ENCODE peak calls at places on chromosomes 16 and 17, in seven cellular contexts. One of them, this sample, is unnamed.

GRCh38 chr16:19005561-19006445 is 22.1 kb downstream of the TMC7 start:
- DNase-seq in ovary: no peak
- DNase-seq in cardiac muscle cell: no peak
- DNase-seq in NB4: no peak
- DNase-seq in hepatocyte: no peak
- DNase-seq in brain microvascular endothelial cell: peak
- DNase-seq in foreskin fibroblast: peak
- DNase-seq in this sample: no peak

GRCh38 chr17:7851438-7852261 is 3.2 kb upstream of the TMEM88 start:
- DNase-seq in ovary: peak
- DNase-seq in cardiac muscle cell: peak
- DNase-seq in NB4: peak
- DNase-seq in hepatocyte: peak
- DNase-seq in brain microvascular endothelial cell: peak
- DNase-seq in foreskin fibroblast: peak
- DNase-seq in this sample: no peak

GRCh38 chr16:396605-397004 is 394 bp upstream of the NME4 start:
- DNase-seq in ovary: peak
- DNase-seq in cardiac muscle cell: peak
- DNase-seq in NB4: peak
- DNase-seq in hepatocyte: peak
- DNase-seq in brain microvascular endothelial cell: peak
- DNase-seq in foreskin fibroblast: peak
- DNase-seq in this sample: no peak

GRCh38 chr17:16467886-16468285 is 24.1 kb downstream of the LRRC75A start:
- DNase-seq in ovary: no peak
- DNase-seq in cardiac muscle cell: no peak
- DNase-seq in NB4: no peak
- DNase-seq in hepatocyte: no peak
- DNase-seq in brain microvascular endothelial cell: no peak
- DNase-seq in foreskin fibroblast: no peak
- DNase-seq in this sample: no peak

GRCh38 chr17:60645918-60646523 is 31.6 kb upstream of the BCAS3 start:
- DNase-seq in ovary: no peak
- DNase-seq in cardiac muscle cell: no peak
- DNase-seq in NB4: no peak
- DNase-seq in hepatocyte: no peak
- DNase-seq in brain microvascular endothelial cell: no peak
- DNase-seq in foreskin fibroblast: no peak
- DNase-seq in this sample: no peak

GRCh38 chr16:47503936-47504335 is 42.8 kb downstream of the PHKB start:
- DNase-seq in ovary: no peak
- DNase-seq in cardiac muscle cell: no peak
- DNase-seq in NB4: peak
- DNase-seq in hepatocyte: no peak
- DNase-seq in brain microvascular endothelial cell: peak
- DNase-seq in foreskin fibroblast: peak
- DNase-seq in this sample: no peak

GRCh38 chr16:78140818-78141466 is 41.5 kb downstream of the WWOX start:
- DNase-seq in ovary: no peak
- DNase-seq in cardiac muscle cell: no peak
- DNase-seq in NB4: no peak
- DNase-seq in hepatocyte: no peak
- DNase-seq in brain microvascular endothelial cell: no peak
- DNase-seq in foreskin fibroblast: no peak
- DNase-seq in this sample: no peak

GRCh38 chr16:30367349-30368009 is 2.8 kb downstream of the TBC1D10B start:
- DNase-seq in ovary: no peak
- DNase-seq in cardiac muscle cell: no peak
- DNase-seq in NB4: no peak
- DNase-seq in hepatocyte: peak
- DNase-seq in brain microvascular endothelial cell: no peak
- DNase-seq in foreskin fibroblast: no peak
- DNase-seq in this sample: no peak

GRCh38 chr16:20880867-20881866 is 19.0 kb downstream of the DCUN1D3 start:
- DNase-seq in ovary: no peak
- DNase-seq in cardiac muscle cell: no peak
- DNase-seq in NB4: no peak
- DNase-seq in hepatocyte: no peak
- DNase-seq in brain microvascular endothelial cell: no peak
- DNase-seq in foreskin fibroblast: no peak
- DNase-seq in this sample: no peak

GRCh38 chr17:74085434-74085833 is 118.0 kb upstream of the RPL38 start:
- DNase-seq in ovary: no peak
- DNase-seq in cardiac muscle cell: no peak
- DNase-seq in NB4: peak
- DNase-seq in hepatocyte: no peak
- DNase-seq in brain microvascular endothelial cell: no peak
- DNase-seq in foreskin fibroblast: no peak
- DNase-seq in this sample: no peak

GRCh38 chr17:74623693-74624093 is at the start of gene CD300E:
- DNase-seq in ovary: no peak
- DNase-seq in cardiac muscle cell: no peak
- DNase-seq in NB4: no peak
- DNase-seq in hepatocyte: no peak
- DNase-seq in brain microvascular endothelial cell: no peak
- DNase-seq in foreskin fibroblast: no peak
- DNase-seq in this sample: no peak

GRCh38 chr17:78568494-78569115 is 8.6 kb downstream of the DNAH17 start:
- DNase-seq in ovary: no peak
- DNase-seq in cardiac muscle cell: no peak
- DNase-seq in NB4: peak
- DNase-seq in hepatocyte: peak
- DNase-seq in brain microvascular endothelial cell: no peak
- DNase-seq in foreskin fibroblast: no peak
- DNase-seq in this sample: no peak

GRCh38 chr16:66984902-66985311 is 3.5 kb upstream of the CES4A start:
- DNase-seq in ovary: no peak
- DNase-seq in cardiac muscle cell: no peak
- DNase-seq in NB4: no peak
- DNase-seq in hepatocyte: no peak
- DNase-seq in brain microvascular endothelial cell: no peak
- DNase-seq in foreskin fibroblast: no peak
- DNase-seq in this sample: no peak

DNA sequence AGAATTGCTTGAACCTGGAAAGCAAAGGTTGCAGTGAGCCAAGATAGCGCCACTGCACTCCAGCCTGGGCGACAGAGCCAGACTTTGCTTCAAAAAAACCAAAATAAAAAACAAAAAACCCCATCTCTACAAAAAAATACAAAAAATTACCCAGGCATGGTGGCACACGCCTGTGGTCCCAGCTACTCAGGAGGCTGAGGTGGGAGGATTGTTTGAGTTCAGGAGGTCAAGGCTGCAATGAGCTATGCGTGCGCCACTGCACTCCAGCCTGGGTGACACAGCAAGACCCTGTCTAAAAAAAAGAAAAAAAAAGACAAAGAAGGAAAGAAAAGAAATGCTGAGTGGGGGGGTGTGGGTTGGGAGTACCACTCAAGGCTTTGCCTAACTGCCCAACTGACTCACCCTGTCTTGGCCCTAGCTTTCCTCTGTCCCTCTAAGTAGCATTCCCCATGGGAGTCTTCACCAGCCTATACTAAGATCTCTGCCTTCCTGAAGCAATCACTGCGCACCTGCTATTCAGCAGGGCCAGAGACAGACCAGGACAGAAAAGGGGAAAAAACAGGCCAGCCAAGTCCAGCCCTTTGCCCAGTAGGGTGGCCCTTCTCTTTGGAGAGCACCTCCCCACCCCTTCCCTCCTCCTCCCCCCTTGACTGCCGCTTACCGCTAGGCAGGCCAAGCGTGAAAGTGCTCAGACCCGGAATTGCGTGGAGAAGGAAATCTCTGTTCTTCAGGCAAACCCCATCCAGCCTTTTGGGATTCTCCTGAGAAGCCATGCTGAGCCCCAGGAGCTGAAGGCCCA is 45.8 kb downstream of the RTN4RL1 start:
- DNase-seq in ovary: no peak
- DNase-seq in cardiac muscle cell: no peak
- DNase-seq in NB4: no peak
- DNase-seq in hepatocyte: no peak
- DNase-seq in brain microvascular endothelial cell: no peak
- DNase-seq in foreskin fibroblast: no peak
- DNase-seq in this sample: no peak
- H3K4me3 ChIP-seq in ovary: no peak
- H3K4me3 ChIP-seq in cardiac muscle cell: no peak
- H3K4me3 ChIP-seq in NB4: no peak
- H3K4me3 ChIP-seq in hepatocyte: no peak
- H3K4me3 ChIP-seq in brain microvascular endothelial cell: no peak
- H3K4me3 ChIP-seq in foreskin fibroblast: no peak
- H3K4me3 ChIP-seq in this sample: no peak

GRCh38 chr16:89974860-89975259 is 26.3 kb downstream of the DEF8 start:
- DNase-seq in ovary: no peak
- DNase-seq in cardiac muscle cell: no peak
- DNase-seq in NB4: no peak
- DNase-seq in hepatocyte: no peak
- DNase-seq in brain microvascular endothelial cell: no peak
- DNase-seq in foreskin fibroblast: no peak
- DNase-seq in this sample: no peak

GRCh38 chr16:89973654-89974335 is 25.2 kb downstream of the DEF8 start:
- DNase-seq in ovary: no peak
- DNase-seq in cardiac muscle cell: no peak
- DNase-seq in NB4: no peak
- DNase-seq in hepatocyte: peak
- DNase-seq in brain microvascular endothelial cell: no peak
- DNase-seq in foreskin fibroblast: no peak
- DNase-seq in this sample: no peak

GRCh38 chr16:89973235-89973634 is 24.7 kb downstream of the DEF8 start:
- DNase-seq in ovary: no peak
- DNase-seq in cardiac muscle cell: no peak
- DNase-seq in NB4: no peak
- DNase-seq in hepatocyte: no peak
- DNase-seq in brain microvascular endothelial cell: no peak
- DNase-seq in foreskin fibroblast: no peak
- DNase-seq in this sample: no peak

GRCh38 chr16:89971495-89972243 is 23.1 kb downstream of the DEF8 start:
- DNase-seq in ovary: no peak
- DNase-seq in cardiac muscle cell: no peak
- DNase-seq in NB4: no peak
- DNase-seq in hepatocyte: no peak
- DNase-seq in brain microvascular endothelial cell: no peak
- DNase-seq in foreskin fibroblast: peak
- DNase-seq in this sample: no peak

DNA sequence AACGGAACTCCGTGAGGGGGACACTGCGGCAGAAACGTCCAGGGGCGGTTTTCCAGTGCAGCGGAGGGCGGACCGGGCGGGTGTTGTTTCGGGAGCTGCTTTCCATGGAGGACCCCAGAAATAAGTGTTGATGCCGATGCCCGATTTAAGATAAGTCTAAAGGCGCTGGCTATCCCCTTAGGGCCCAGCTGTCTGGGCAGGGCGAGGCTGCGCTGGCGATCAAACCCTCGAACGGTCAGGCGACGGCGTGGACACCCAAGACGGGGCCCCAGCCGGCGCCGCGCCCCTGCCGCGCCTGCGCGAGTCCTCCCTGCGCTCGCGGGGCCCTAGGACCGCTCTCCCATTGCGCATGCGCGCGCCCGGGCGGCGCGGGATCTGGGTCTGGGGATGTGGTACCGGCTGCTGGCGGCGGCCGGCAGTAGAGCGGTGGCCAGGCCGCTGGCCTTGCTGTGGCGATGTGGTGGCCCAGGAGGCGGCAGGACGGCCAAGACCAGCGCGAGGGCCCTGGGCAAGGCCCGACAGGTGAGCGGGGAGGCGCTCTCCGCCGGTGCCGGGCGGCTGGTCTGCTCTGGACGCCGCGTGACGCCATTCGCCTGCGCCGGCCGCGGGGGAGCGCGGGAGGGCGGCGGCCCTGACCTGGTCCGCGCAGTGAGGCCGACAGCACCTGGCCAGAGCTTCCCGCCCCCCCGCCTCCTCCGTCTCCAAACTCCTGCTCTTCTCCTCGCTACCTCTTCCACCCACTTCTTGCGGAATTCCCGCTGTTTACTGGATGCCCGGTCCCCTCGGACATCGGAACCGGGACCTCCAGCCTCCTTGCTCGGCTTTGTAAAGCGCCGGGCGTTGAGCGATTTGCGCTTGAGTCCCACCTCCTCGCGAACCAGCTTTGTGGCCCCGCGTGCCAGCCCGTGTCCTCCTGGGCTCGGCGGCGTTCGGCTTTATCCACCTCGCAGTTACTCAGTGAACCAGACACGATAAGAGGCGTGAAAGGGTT is 24.0 kb downstream of the DEF8 start:
- DNase-seq in ovary: peak
- DNase-seq in cardiac muscle cell: peak
- DNase-seq in NB4: peak
- DNase-seq in hepatocyte: peak
- DNase-seq in brain microvascular endothelial cell: peak
- DNase-seq in foreskin fibroblast: peak
- DNase-seq in this sample: peak
- TF ChIP-seq CTCF in ovary: peak
- TF ChIP-seq CTCF in cardiac muscle cell: no peak
- TF ChIP-seq CTCF in NB4: no peak
- TF ChIP-seq CTCF in hepatocyte: no peak
- TF ChIP-seq CTCF in brain microvascular endothelial cell: no peak
- TF ChIP-seq CTCF in foreskin fibroblast: no peak
- TF ChIP-seq CTCF in this sample: no peak

GRCh38 chr17:42554250-42555121 is 1.8 kb downstream of the HSD17B1 start:
- DNase-seq in ovary: peak
- DNase-seq in cardiac muscle cell: peak
- DNase-seq in NB4: peak
- DNase-seq in hepatocyte: peak
- DNase-seq in brain microvascular endothelial cell: peak
- DNase-seq in foreskin fibroblast: peak
- DNase-seq in this sample: no peak
- H3K4me3 ChIP-seq in ovary: peak
- H3K4me3 ChIP-seq in cardiac muscle cell: peak
- H3K4me3 ChIP-seq in NB4: peak
- H3K4me3 ChIP-seq in hepatocyte: peak
- H3K4me3 ChIP-seq in brain microvascular endothelial cell: peak
- H3K4me3 ChIP-seq in foreskin fibroblast: peak
- H3K4me3 ChIP-seq in this sample: peak

DNA sequence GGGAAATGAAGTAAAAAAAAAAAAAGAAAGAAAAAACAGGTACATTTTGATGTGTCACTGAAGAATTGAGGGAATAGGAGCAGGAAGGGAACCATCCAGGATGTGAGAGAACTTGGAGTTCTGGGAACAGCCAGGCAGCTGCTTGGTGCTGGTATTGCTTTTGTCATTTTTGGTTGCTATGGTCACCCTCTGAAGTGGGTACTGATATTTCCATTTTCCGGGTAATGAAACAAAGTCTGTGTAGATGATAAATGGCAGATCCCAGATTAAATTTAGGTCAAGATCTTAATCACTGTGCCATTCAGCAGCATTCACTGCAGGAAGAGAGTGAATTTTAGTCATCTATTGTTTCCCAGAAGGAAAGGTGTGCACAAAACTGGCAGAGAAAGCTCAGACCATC is 93.6 kb downstream of the ABCA8 start:
- DNase-seq in ovary: no peak
- DNase-seq in cardiac muscle cell: no peak
- DNase-seq in NB4: no peak
- DNase-seq in hepatocyte: no peak
- DNase-seq in brain microvascular endothelial cell: no peak
- DNase-seq in foreskin fibroblast: no peak
- DNase-seq in this sample: no peak
- TF ChIP-seq CTCF in ovary: no peak
- TF ChIP-seq CTCF in cardiac muscle cell: no peak
- TF ChIP-seq CTCF in NB4: no peak
- TF ChIP-seq CTCF in hepatocyte: no peak
- TF ChIP-seq CTCF in brain microvascular endothelial cell: no peak
- TF ChIP-seq CTCF in foreskin fibroblast: no peak
- TF ChIP-seq CTCF in this sample: no peak

GRCh38 chr16:85689285-85689949 is 663 bp upstream of the GINS2 start:
- DNase-seq in ovary: no peak
- DNase-seq in cardiac muscle cell: no peak
- DNase-seq in NB4: no peak
- DNase-seq in hepatocyte: no peak
- DNase-seq in brain microvascular endothelial cell: no peak
- DNase-seq in foreskin fibroblast: no peak
- DNase-seq in this sample: no peak
- H3K4me3 ChIP-seq in ovary: peak
- H3K4me3 ChIP-seq in cardiac muscle cell: peak
- H3K4me3 ChIP-seq in NB4: peak
- H3K4me3 ChIP-seq in hepatocyte: peak
- H3K4me3 ChIP-seq in brain microvascular endothelial cell: peak
- H3K4me3 ChIP-seq in foreskin fibroblast: peak
- H3K4me3 ChIP-seq in this sample: peak